ENCODE peak calls at places on chromosome 14, in nine cellular contexts. Q is PC-9, W is neural progenitor cell, K is astrocyte, T is MM.1S, A is HCT116, I is keratinocyte, F is fibroblast of lung, D is A673. P is an unnamed sample.

GRCh38 chr14:72615511-72616121 is 278.3 kb downstream of the DPF3 start:
- DNase-seq in Q (no peak), W (no peak), K (peak; percentile 59), T (no peak), A (no peak), I (peak; percentile 68), F (peak; percentile 75), D (peak; percentile 29), P (no peak)

GRCh38 chr14:22296722-22297121 is 292.3 kb downstream of the DAD1 start:
- DNase-seq in Q (no peak), W (no peak), K (peak; percentile 88), T (peak; percentile 27), A (no peak), I (no peak), F (peak; percentile 90), D (no peak), P (no peak)

GRCh38 chr14:58572092-58572853 is 65.5 kb upstream of the DACT1 start:
- DNase-seq in Q (no peak), W (peak; percentile 9), K (peak; percentile 60), T (no peak), A (no peak), I (no peak), F (peak; percentile 72), D (peak; percentile 33), P (peak; percentile 43)

GRCh38 chr14:20469890-20470858 is 968 bp downstream of the PNP start:
- DNase-seq in Q (peak; percentile 16), W (peak; percentile 38), K (peak; percentile 57), T (peak; percentile 24), A (peak; percentile 45), I (no peak), F (peak; percentile 68), D (peak; percentile 71), P (peak; percentile 52)

GRCh38 chr14:86038401-86038985 is 508.5 kb downstream of the FLRT2 start:
- DNase-seq in Q (peak; percentile 1), W (peak; percentile 55), K (peak; percentile 20), T (peak; percentile 31), A (no peak), I (no peak), F (peak; percentile 33), D (peak; percentile 72), P (peak; percentile 62)

GRCh38 chr14:99123208-99123870 is 148.7 kb downstream of the BCL11B start:
- DNase-seq in Q (no peak), W (no peak), K (no peak), T (no peak), A (no peak), I (no peak), F (no peak), D (no peak), P (no peak)

GRCh38 chr14:73714656-73715081 is 485 bp upstream of the PNMA1 start:
- DNase-seq in Q (no peak), W (no peak), K (no peak), T (no peak), A (no peak), I (no peak), F (peak; percentile 39), D (no peak), P (no peak)

GRCh38 chr14:55129086-55129427 is at the start of gene LGALS3:
- DNase-seq in Q (peak; percentile 80), W (peak; percentile 83), K (no peak), T (peak; percentile 48), A (no peak), I (no peak), F (peak; percentile 69), D (no peak), P (no peak)

GRCh38 chr14:101665478-101666078 is 95.9 kb upstream of the PPP2R5C start:
- DNase-seq in Q (peak; percentile 81), W (peak; percentile 66), K (peak; percentile 29), T (peak; percentile 40), A (peak; percentile 57), I (peak; percentile 5), F (peak; percentile 43), D (peak; percentile 48), P (peak; percentile 70)

GRCh38 chr14:77557391-77557790 is 58.8 kb upstream of the ISM2 start:
- DNase-seq in Q (no peak), W (no peak), K (no peak), T (no peak), A (no peak), I (no peak), F (peak; percentile 8), D (no peak), P (no peak)

GRCh38 chr14:57295261-57295660 is 26.5 kb downstream of the AP5M1 start:
- DNase-seq in Q (no peak), W (no peak), K (no peak), T (no peak), A (no peak), I (no peak), F (no peak), D (no peak), P (no peak)

GRCh38 chr14:70785556-70785955 is 23.8 kb downstream of the MAP3K9 start:
- DNase-seq in Q (no peak), W (no peak), K (no peak), T (no peak), A (no peak), I (no peak), F (peak; percentile 47), D (no peak), P (no peak)

GRCh38 chr14:57068511-57068910 is 200.2 kb downstream of the EXOC5 start:
- DNase-seq in Q (no peak), W (peak; percentile 63), K (no peak), T (no peak), A (no peak), I (no peak), F (no peak), D (no peak), P (no peak)

GRCh38 chr14:71487449-71487848 is 444.8 kb upstream of the RGS6 start:
- DNase-seq in Q (no peak), W (no peak), K (no peak), T (no peak), A (no peak), I (no peak), F (no peak), D (no peak), P (no peak)

GRCh38 chr14:21382095-21382494 is 1.7 kb downstream of the SUPT16H start:
- DNase-seq in Q (no peak), W (no peak), K (peak; percentile 6), T (no peak), A (no peak), I (no peak), F (peak; percentile 29), D (no peak), P (no peak)

GRCh38 chr14:61184117-61184516 is 97.0 kb downstream of the TMEM30B start:
- DNase-seq in Q (no peak), W (no peak), K (peak; percentile 95), T (no peak), A (no peak), I (no peak), F (peak; percentile 96), D (peak; percentile 34), P (no peak)

GRCh38 chr14:37599527-37600368 is 4.3 kb downstream of the TTC6 start:
- DNase-seq in Q (no peak), W (peak; percentile 74), K (no peak), T (no peak), A (no peak), I (no peak), F (no peak), D (no peak), P (no peak)
- TF ChIP-seq EZH2 in Q (no peak), W (peak; percentile 39), K (peak; percentile 97), T (no peak), A (no peak), I (peak; percentile 75), F (peak; percentile 90), D (peak; percentile 57), P (no peak)

DNA sequence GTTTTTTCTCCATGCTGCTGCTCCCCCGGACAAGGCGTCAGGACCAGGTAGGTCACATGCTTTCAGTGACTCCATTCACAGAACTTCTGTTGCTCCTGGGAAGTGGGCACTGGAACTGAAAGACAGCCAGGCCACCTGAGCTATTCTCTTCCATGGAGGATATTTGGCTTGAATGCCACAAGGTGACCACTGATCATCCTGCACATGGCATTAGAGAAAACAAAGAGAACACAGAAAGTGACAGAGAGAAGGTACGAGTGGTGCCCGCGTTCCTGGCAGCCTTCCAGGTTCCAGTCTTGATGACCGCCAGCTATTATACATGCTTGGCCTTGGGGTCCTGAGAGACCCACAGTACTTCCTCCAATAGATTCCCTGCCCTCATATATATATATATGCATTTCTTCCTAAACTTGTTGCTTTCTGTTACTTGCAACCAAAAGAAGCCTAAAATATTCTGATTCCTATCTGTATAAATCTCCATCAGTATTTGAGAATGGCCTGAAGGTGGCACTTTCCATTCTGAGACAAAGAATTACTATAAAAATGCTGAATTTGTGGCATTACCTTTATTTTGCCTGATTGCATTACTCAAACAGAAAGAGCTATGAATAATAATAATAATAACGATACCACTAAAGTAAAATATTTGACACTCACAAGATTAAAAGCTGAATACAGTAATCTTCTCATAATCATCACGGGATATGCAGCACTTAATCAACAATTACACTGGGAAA is 174.9 kb downstream of the FOXN3 start:
- DNase-seq in Q (no peak), W (no peak), K (no peak), T (no peak), A (no peak), I (no peak), F (no peak), D (peak; percentile 4), P (no peak)
- TF ChIP-seq CTCF in Q (no peak), W (no peak), K (no peak), T (no peak), A (no peak), I (no peak), F (no peak), D (peak; percentile 32), P (no peak)

GRCh38 chr14:104977681-104978647 is at the start of gene AHNAK2:
- DNase-seq in Q (peak; percentile 72), W (peak; percentile 96), K (peak; percentile 52), T (no peak), A (peak; percentile 68), I (no peak), F (peak; percentile 76), D (peak; percentile 76), P (no peak)
- TF ChIP-seq EZH2 in Q (no peak), W (no peak), K (no peak), T (no peak), A (no peak), I (no peak), F (no peak), D (no peak), P (no peak)

GRCh38 chr14:45096218-45096617 is 12.3 kb downstream of the PRPF39 start:
- DNase-seq in Q (no peak), W (no peak), K (no peak), T (no peak), A (no peak), I (no peak), F (no peak), D (no peak), P (no peak)

GRCh38 chr14:45089813-45090212 is 5.9 kb downstream of the PRPF39 start:
- DNase-seq in Q (no peak), W (no peak), K (peak; percentile 70), T (no peak), A (no peak), I (peak; percentile 30), F (peak; percentile 75), D (no peak), P (no peak)

GRCh38 chr14:45091696-45092095 is 7.8 kb downstream of the PRPF39 start:
- DNase-seq in Q (no peak), W (no peak), K (peak; percentile 45), T (no peak), A (no peak), I (no peak), F (peak; percentile 58), D (no peak), P (no peak)

GRCh38 chr14:45095143-45095542 is 11.2 kb downstream of the PRPF39 start:
- DNase-seq in Q (no peak), W (no peak), K (no peak), T (no peak), A (no peak), I (no peak), F (no peak), D (no peak), P (no peak)

GRCh38 chr14:45094275-45094674 is 10.4 kb downstream of the PRPF39 start:
- DNase-seq in Q (no peak), W (no peak), K (no peak), T (no peak), A (no peak), I (no peak), F (no peak), D (no peak), P (no peak)
- TF ChIP-seq CTCF in Q (no peak), W (no peak), K (no peak), T (no peak), A (no peak), I (no peak), F (no peak), D (no peak), P (no peak)